ENCODE peak calls at places on chromosome 1, in seven cellular contexts. One of them, this sample, is unnamed.
A peak's percentile ranks its signal among the peaks of the same experiment; 100 is the strongest.

GRCh38 chr1:41487729-41488598 is 3.5 kb upstream of the EDN2 start:
- DNase-seq in fibroblast of mammary gland: no peak
- DNase-seq in RWPE1: no peak
- DNase-seq in LNCaP clone FGC: no peak
- DNase-seq in keratinocyte: no peak
- DNase-seq in left ventricle myocardium inferior: no peak
- DNase-seq in GM10248: no peak
- DNase-seq in this sample: no peak

GRCh38 chr1:7356079-7356478 is 415.0 kb upstream of the VAMP3 start:
- DNase-seq in left ventricle myocardium inferior: no peak
- DNase-seq in GM10248: no peak
- DNase-seq in LNCaP clone FGC: no peak
- DNase-seq in keratinocyte: no peak
- DNase-seq in fibroblast of mammary gland: no peak
- DNase-seq in RWPE1: no peak
- DNase-seq in this sample: no peak

GRCh38 chr1:16605532-16605931 is 7.8 kb downstream of the NBPF1 start:
- DNase-seq in keratinocyte: no peak
- DNase-seq in LNCaP clone FGC: no peak
- DNase-seq in left ventricle myocardium inferior: no peak
- DNase-seq in RWPE1: no peak
- DNase-seq in fibroblast of mammary gland: no peak
- DNase-seq in GM10248: no peak
- DNase-seq in this sample: no peak

GRCh38 chr1:205013683-205014367 is 29.2 kb upstream of the CNTN2 start:
- DNase-seq in keratinocyte: no peak
- DNase-seq in LNCaP clone FGC: peak; percentile 72
- DNase-seq in GM10248: no peak
- DNase-seq in fibroblast of mammary gland: peak; percentile 12
- DNase-seq in left ventricle myocardium inferior: peak; percentile 35
- DNase-seq in RWPE1: no peak
- DNase-seq in this sample: no peak

GRCh38 chr1:54543729-54544496 is 4.1 kb upstream of the ACOT11 start:
- DNase-seq in LNCaP clone FGC: no peak
- DNase-seq in GM10248: no peak
- DNase-seq in left ventricle myocardium inferior: no peak
- DNase-seq in RWPE1: peak; percentile 38
- DNase-seq in keratinocyte: peak; percentile 40
- DNase-seq in fibroblast of mammary gland: peak; percentile 27
- DNase-seq in this sample: no peak

GRCh38 chr1:7116001-7116400 is 330.7 kb downstream of the CAMTA1 start:
- DNase-seq in left ventricle myocardium inferior: no peak
- DNase-seq in LNCaP clone FGC: no peak
- DNase-seq in RWPE1: no peak
- DNase-seq in keratinocyte: no peak
- DNase-seq in GM10248: no peak
- DNase-seq in fibroblast of mammary gland: no peak
- DNase-seq in this sample: no peak

GRCh38 chr1:208542309-208542708 is 298.1 kb upstream of the PLXNA2 start:
- DNase-seq in GM10248: no peak
- DNase-seq in fibroblast of mammary gland: no peak
- DNase-seq in LNCaP clone FGC: no peak
- DNase-seq in keratinocyte: no peak
- DNase-seq in RWPE1: peak; percentile 4
- DNase-seq in left ventricle myocardium inferior: no peak
- DNase-seq in this sample: no peak

GRCh38 chr1:37449936-37450335 is 24.4 kb upstream of the ZC3H12A start:
- DNase-seq in keratinocyte: no peak
- DNase-seq in GM10248: no peak
- DNase-seq in LNCaP clone FGC: no peak
- DNase-seq in fibroblast of mammary gland: no peak
- DNase-seq in left ventricle myocardium inferior: no peak
- DNase-seq in RWPE1: no peak
- DNase-seq in this sample: no peak

GRCh38 chr1:93692983-93693591 is 11.4 kb upstream of the BCAR3 start:
- DNase-seq in fibroblast of mammary gland: peak; percentile 90
- DNase-seq in RWPE1: peak; percentile 88
- DNase-seq in left ventricle myocardium inferior: no peak
- DNase-seq in GM10248: peak; percentile 62
- DNase-seq in keratinocyte: peak; percentile 93
- DNase-seq in LNCaP clone FGC: no peak
- DNase-seq in this sample: peak; percentile 66

DNA sequence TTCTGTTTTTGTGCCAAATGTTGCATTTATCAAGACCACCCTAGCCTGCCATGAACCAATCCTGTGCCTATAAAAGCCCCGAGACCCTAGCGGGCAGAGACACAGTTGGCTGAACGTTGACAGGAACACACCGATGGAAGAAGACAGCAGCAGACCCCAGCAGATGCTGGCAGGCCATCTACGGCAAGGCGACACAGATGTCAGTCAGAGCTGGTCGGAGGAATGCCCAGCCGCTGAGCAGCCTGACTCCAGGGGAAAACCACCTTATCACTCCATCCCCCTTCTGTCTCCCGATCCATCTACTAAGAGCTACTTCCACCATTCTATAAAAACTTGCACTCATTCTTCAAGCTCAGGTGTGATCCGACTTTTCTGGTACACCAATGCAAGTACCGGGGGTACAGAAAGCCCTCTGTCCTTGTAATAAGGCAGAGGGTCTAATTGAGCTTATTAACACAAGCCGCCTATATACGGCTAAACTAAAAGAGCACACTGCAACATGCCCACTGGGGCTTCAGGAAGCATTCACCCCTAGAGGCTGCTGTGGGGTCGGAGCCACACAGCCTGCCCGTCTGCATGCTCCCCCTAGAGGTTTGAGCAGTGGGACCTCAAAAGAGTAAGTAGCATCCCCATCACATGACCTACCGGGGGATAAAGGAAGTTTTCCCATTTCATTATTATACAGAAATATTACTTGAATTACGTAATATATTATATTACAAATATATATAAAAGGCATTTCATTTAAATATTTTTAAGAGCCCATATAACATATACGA is 1156.3 kb upstream of the B3GALT2 start:
- DNase-seq in left ventricle myocardium inferior: no peak
- DNase-seq in LNCaP clone FGC: no peak
- DNase-seq in keratinocyte: no peak
- DNase-seq in fibroblast of mammary gland: no peak
- DNase-seq in RWPE1: no peak
- DNase-seq in GM10248: no peak
- DNase-seq in this sample: no peak
- TF ChIP-seq CTCF in left ventricle myocardium inferior: no peak
- TF ChIP-seq CTCF in LNCaP clone FGC: peak; percentile 20
- TF ChIP-seq CTCF in keratinocyte: no peak
- TF ChIP-seq CTCF in fibroblast of mammary gland: no peak
- TF ChIP-seq CTCF in RWPE1: no peak
- TF ChIP-seq CTCF in GM10248: no peak
- TF ChIP-seq CTCF in this sample: peak; percentile 41

GRCh38 chr1:223535261-223535778 is 130.2 kb downstream of the CAPN8 start:
- DNase-seq in keratinocyte: no peak
- DNase-seq in GM10248: no peak
- DNase-seq in LNCaP clone FGC: no peak
- DNase-seq in RWPE1: no peak
- DNase-seq in fibroblast of mammary gland: no peak
- DNase-seq in left ventricle myocardium inferior: no peak
- DNase-seq in this sample: no peak

GRCh38 chr1:223531742-223532341 is 133.7 kb downstream of the CAPN8 start:
- DNase-seq in RWPE1: peak; percentile 45
- DNase-seq in GM10248: peak; percentile 32
- DNase-seq in left ventricle myocardium inferior: peak; percentile 24
- DNase-seq in LNCaP clone FGC: no peak
- DNase-seq in fibroblast of mammary gland: peak; percentile 40
- DNase-seq in keratinocyte: no peak
- DNase-seq in this sample: no peak

GRCh38 chr1:223538921-223539445 is 126.5 kb downstream of the CAPN8 start:
- DNase-seq in keratinocyte: no peak
- DNase-seq in fibroblast of mammary gland: no peak
- DNase-seq in left ventricle myocardium inferior: no peak
- DNase-seq in GM10248: no peak
- DNase-seq in RWPE1: no peak
- DNase-seq in LNCaP clone FGC: no peak
- DNase-seq in this sample: no peak

GRCh38 chr1:223533708-223534107 is 131.8 kb downstream of the CAPN8 start:
- DNase-seq in fibroblast of mammary gland: no peak
- DNase-seq in RWPE1: no peak
- DNase-seq in GM10248: no peak
- DNase-seq in left ventricle myocardium inferior: no peak
- DNase-seq in keratinocyte: no peak
- DNase-seq in LNCaP clone FGC: no peak
- DNase-seq in this sample: no peak

GRCh38 chr1:223534677-223535076 is 130.8 kb downstream of the CAPN8 start:
- DNase-seq in GM10248: no peak
- DNase-seq in fibroblast of mammary gland: no peak
- DNase-seq in keratinocyte: no peak
- DNase-seq in RWPE1: no peak
- DNase-seq in LNCaP clone FGC: no peak
- DNase-seq in left ventricle myocardium inferior: no peak
- DNase-seq in this sample: no peak
- TF ChIP-seq CTCF in GM10248: no peak
- TF ChIP-seq CTCF in fibroblast of mammary gland: no peak
- TF ChIP-seq CTCF in keratinocyte: no peak
- TF ChIP-seq CTCF in RWPE1: no peak
- TF ChIP-seq CTCF in LNCaP clone FGC: no peak
- TF ChIP-seq CTCF in left ventricle myocardium inferior: no peak
- TF ChIP-seq CTCF in this sample: no peak

DNA sequence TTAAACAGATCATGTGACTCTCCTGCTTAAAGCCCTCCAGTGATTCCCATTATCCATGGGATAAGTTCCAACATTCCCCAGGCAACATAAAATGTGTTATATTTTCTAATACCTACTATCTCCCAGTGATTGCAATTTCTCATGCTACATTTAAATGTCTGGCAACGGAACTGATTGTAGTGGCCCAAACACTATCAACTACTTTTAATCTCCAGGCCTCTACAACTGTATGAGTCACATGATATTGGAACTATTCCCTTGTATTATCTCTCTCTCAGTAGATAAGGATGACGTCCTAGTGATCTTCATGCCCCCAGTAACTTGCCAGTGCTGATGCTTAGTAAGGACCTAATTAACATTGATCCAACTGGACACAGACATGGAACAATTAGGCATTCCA is 49.9 kb downstream of the ERICH3 start:
- DNase-seq in RWPE1: no peak
- DNase-seq in GM10248: no peak
- DNase-seq in fibroblast of mammary gland: no peak
- DNase-seq in keratinocyte: no peak
- DNase-seq in left ventricle myocardium inferior: no peak
- DNase-seq in LNCaP clone FGC: no peak
- DNase-seq in this sample: no peak
- TF ChIP-seq CTCF in RWPE1: no peak
- TF ChIP-seq CTCF in GM10248: no peak
- TF ChIP-seq CTCF in fibroblast of mammary gland: no peak
- TF ChIP-seq CTCF in keratinocyte: no peak
- TF ChIP-seq CTCF in left ventricle myocardium inferior: no peak
- TF ChIP-seq CTCF in LNCaP clone FGC: no peak
- TF ChIP-seq CTCF in this sample: no peak

DNA sequence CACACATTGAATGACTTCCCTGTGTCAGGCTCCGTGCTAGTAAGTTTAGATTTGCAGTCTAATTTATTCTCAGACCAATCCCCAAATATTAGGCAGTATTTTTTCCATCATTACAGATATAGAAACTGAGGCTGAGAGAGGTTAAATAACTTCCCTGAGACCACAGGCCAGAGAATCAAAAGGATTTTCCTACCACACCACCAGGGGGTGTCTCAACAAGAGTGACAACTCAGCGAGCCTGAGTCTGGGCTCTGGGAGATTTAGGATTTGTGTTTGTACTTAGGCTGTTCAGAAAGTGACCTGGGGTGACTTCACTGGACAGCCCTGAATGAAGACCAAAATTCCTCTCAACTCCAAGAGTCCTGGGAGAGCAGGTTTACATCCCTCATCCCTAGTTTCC is 13.3 kb upstream of the LCE5A start:
- DNase-seq in fibroblast of mammary gland: peak; percentile 26
- DNase-seq in left ventricle myocardium inferior: no peak
- DNase-seq in RWPE1: no peak
- DNase-seq in LNCaP clone FGC: no peak
- DNase-seq in keratinocyte: no peak
- DNase-seq in GM10248: no peak
- DNase-seq in this sample: no peak
- TF ChIP-seq CTCF in fibroblast of mammary gland: peak; percentile 33
- TF ChIP-seq CTCF in left ventricle myocardium inferior: no peak
- TF ChIP-seq CTCF in RWPE1: no peak
- TF ChIP-seq CTCF in LNCaP clone FGC: peak; percentile 62
- TF ChIP-seq CTCF in keratinocyte: peak; percentile 65
- TF ChIP-seq CTCF in GM10248: peak; percentile 26
- TF ChIP-seq CTCF in this sample: peak; percentile 45

GRCh38 chr1:207277241-207277640 is 44.2 kb upstream of the CD55 start:
- DNase-seq in RWPE1: no peak
- DNase-seq in left ventricle myocardium inferior: no peak
- DNase-seq in fibroblast of mammary gland: no peak
- DNase-seq in keratinocyte: no peak
- DNase-seq in LNCaP clone FGC: no peak
- DNase-seq in GM10248: no peak
- DNase-seq in this sample: no peak

GRCh38 chr1:207276465-207276864 is 45.0 kb upstream of the CD55 start:
- DNase-seq in RWPE1: no peak
- DNase-seq in LNCaP clone FGC: no peak
- DNase-seq in keratinocyte: no peak
- DNase-seq in GM10248: no peak
- DNase-seq in left ventricle myocardium inferior: no peak
- DNase-seq in fibroblast of mammary gland: no peak
- DNase-seq in this sample: no peak

GRCh38 chr1:207282049-207282448 is 39.4 kb upstream of the CD55 start:
- DNase-seq in RWPE1: peak; percentile 13
- DNase-seq in GM10248: no peak
- DNase-seq in keratinocyte: no peak
- DNase-seq in LNCaP clone FGC: no peak
- DNase-seq in fibroblast of mammary gland: peak; percentile 3
- DNase-seq in left ventricle myocardium inferior: no peak
- DNase-seq in this sample: no peak

GRCh38 chr1:207282496-207283380 is 38.7 kb upstream of the CD55 start:
- DNase-seq in LNCaP clone FGC: no peak
- DNase-seq in RWPE1: no peak
- DNase-seq in left ventricle myocardium inferior: no peak
- DNase-seq in GM10248: no peak
- DNase-seq in fibroblast of mammary gland: no peak
- DNase-seq in keratinocyte: no peak
- DNase-seq in this sample: no peak

DNA sequence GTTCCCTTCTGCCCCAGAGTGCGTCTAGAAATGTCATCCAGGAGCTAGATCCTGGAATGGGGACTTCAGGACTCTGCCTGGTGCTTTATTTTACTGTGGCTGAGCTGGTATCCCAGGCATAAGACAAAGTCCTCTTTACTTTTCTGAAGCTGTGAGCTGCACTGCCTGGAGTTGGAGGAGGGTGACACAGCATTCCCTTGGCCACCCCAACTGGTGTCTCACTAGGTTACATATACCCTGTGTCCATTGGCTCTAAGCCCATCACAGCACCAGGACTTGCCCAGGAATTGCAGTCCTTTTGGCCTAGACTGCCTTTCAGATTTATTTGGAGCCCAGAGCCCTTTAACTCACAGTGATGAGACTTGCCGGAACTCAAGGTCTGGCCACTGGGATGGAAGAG is 41.8 kb upstream of the CD55 start:
- DNase-seq in GM10248: no peak
- DNase-seq in fibroblast of mammary gland: no peak
- DNase-seq in RWPE1: no peak
- DNase-seq in keratinocyte: no peak
- DNase-seq in left ventricle myocardium inferior: no peak
- DNase-seq in LNCaP clone FGC: no peak
- DNase-seq in this sample: no peak
- TF ChIP-seq CTCF in GM10248: no peak
- TF ChIP-seq CTCF in fibroblast of mammary gland: no peak
- TF ChIP-seq CTCF in RWPE1: no peak
- TF ChIP-seq CTCF in keratinocyte: no peak
- TF ChIP-seq CTCF in left ventricle myocardium inferior: no peak
- TF ChIP-seq CTCF in LNCaP clone FGC: no peak
- TF ChIP-seq CTCF in this sample: no peak

GRCh38 chr1:160400646-160401486 is 502 bp downstream of the VANGL2 start:
- DNase-seq in fibroblast of mammary gland: no peak
- DNase-seq in RWPE1: no peak
- DNase-seq in keratinocyte: no peak
- DNase-seq in left ventricle myocardium inferior: no peak
- DNase-seq in LNCaP clone FGC: no peak
- DNase-seq in GM10248: no peak
- DNase-seq in this sample: no peak
- TF ChIP-seq CTCF in fibroblast of mammary gland: no peak
- TF ChIP-seq CTCF in RWPE1: no peak
- TF ChIP-seq CTCF in keratinocyte: no peak
- TF ChIP-seq CTCF in left ventricle myocardium inferior: no peak
- TF ChIP-seq CTCF in LNCaP clone FGC: no peak
- TF ChIP-seq CTCF in GM10248: no peak
- TF ChIP-seq CTCF in this sample: no peak

This sample was measured in GM12864.